ENCODE peak calls at places on chromosome 6, in six cellular contexts. One of them, this sample, is unnamed.

GRCh38 chr6:31075528-31075927 is 36.8 kb downstream of the C6orf15 start:
- DNase-seq in upper lobe of left lung: no peak
- DNase-seq in neural progenitor cell: no peak
- DNase-seq in psoas muscle: no peak
- DNase-seq in PC-9: no peak
- DNase-seq in esophagus squamous epithelium: no peak
- DNase-seq in this sample: no peak

GRCh38 chr6:16802071-16802470 is 40.8 kb upstream of the ATXN1 start:
- DNase-seq in esophagus squamous epithelium: no peak
- DNase-seq in upper lobe of left lung: no peak
- DNase-seq in psoas muscle: no peak
- DNase-seq in neural progenitor cell: no peak
- DNase-seq in PC-9: no peak
- DNase-seq in this sample: no peak

GRCh38 chr6:36340341-36340670 is 3.6 kb upstream of the BNIP5 start:
- DNase-seq in PC-9: no peak
- DNase-seq in psoas muscle: no peak
- DNase-seq in esophagus squamous epithelium: no peak
- DNase-seq in upper lobe of left lung: no peak
- DNase-seq in neural progenitor cell: no peak
- DNase-seq in this sample: no peak

GRCh38 chr6:89368107-89368506 is 15.6 kb upstream of the UBE2J1 start:
- DNase-seq in psoas muscle: peak
- DNase-seq in upper lobe of left lung: no peak
- DNase-seq in neural progenitor cell: peak
- DNase-seq in esophagus squamous epithelium: no peak
- DNase-seq in PC-9: no peak
- DNase-seq in this sample: no peak

GRCh38 chr6:27293436-27294152 is 18.5 kb downstream of the POM121L2 start:
- DNase-seq in neural progenitor cell: peak
- DNase-seq in psoas muscle: no peak
- DNase-seq in esophagus squamous epithelium: no peak
- DNase-seq in upper lobe of left lung: no peak
- DNase-seq in PC-9: peak
- DNase-seq in this sample: no peak

GRCh38 chr6:3874069-3874468 is 24.9 kb downstream of the FAM50B start:
- DNase-seq in upper lobe of left lung: no peak
- DNase-seq in esophagus squamous epithelium: no peak
- DNase-seq in psoas muscle: no peak
- DNase-seq in neural progenitor cell: no peak
- DNase-seq in PC-9: no peak
- DNase-seq in this sample: no peak

GRCh38 chr6:38396209-38396608 is 243.5 kb downstream of the BTBD9 start:
- DNase-seq in upper lobe of left lung: no peak
- DNase-seq in psoas muscle: no peak
- DNase-seq in esophagus squamous epithelium: no peak
- DNase-seq in PC-9: no peak
- DNase-seq in neural progenitor cell: no peak
- DNase-seq in this sample: no peak

GRCh38 chr6:29943053-29943966 is 978 bp downstream of the HLA-A start:
- DNase-seq in PC-9: no peak
- DNase-seq in upper lobe of left lung: peak
- DNase-seq in neural progenitor cell: no peak
- DNase-seq in esophagus squamous epithelium: no peak
- DNase-seq in psoas muscle: no peak
- DNase-seq in this sample: no peak

GRCh38 chr6:150290429-150290828 is 78.4 kb upstream of the IYD start:
- DNase-seq in PC-9: no peak
- DNase-seq in psoas muscle: no peak
- DNase-seq in neural progenitor cell: no peak
- DNase-seq in upper lobe of left lung: no peak
- DNase-seq in esophagus squamous epithelium: no peak
- DNase-seq in this sample: no peak

GRCh38 chr6:154932562-154933027 is 62.5 kb upstream of the TIAM2 start:
- DNase-seq in esophagus squamous epithelium: no peak
- DNase-seq in neural progenitor cell: no peak
- DNase-seq in upper lobe of left lung: no peak
- DNase-seq in psoas muscle: no peak
- DNase-seq in PC-9: peak
- DNase-seq in this sample: no peak

GRCh38 chr6:147467891-147468290 is 40.6 kb upstream of the SAMD5 start:
- DNase-seq in psoas muscle: no peak
- DNase-seq in upper lobe of left lung: no peak
- DNase-seq in PC-9: no peak
- DNase-seq in esophagus squamous epithelium: no peak
- DNase-seq in neural progenitor cell: no peak
- DNase-seq in this sample: no peak

GRCh38 chr6:128918886-128919285 is 35.9 kb downstream of the LAMA2 start:
- DNase-seq in psoas muscle: no peak
- DNase-seq in PC-9: no peak
- DNase-seq in upper lobe of left lung: no peak
- DNase-seq in esophagus squamous epithelium: no peak
- DNase-seq in neural progenitor cell: no peak
- DNase-seq in this sample: no peak

GRCh38 chr6:80269331-80269730 is 162.9 kb downstream of the BCKDHB start:
- DNase-seq in upper lobe of left lung: no peak
- DNase-seq in esophagus squamous epithelium: no peak
- DNase-seq in PC-9: no peak
- DNase-seq in neural progenitor cell: peak
- DNase-seq in psoas muscle: no peak
- DNase-seq in this sample: no peak

GRCh38 chr6:56764081-56764566 is 121.4 kb upstream of the DST start:
- DNase-seq in PC-9: peak
- DNase-seq in esophagus squamous epithelium: no peak
- DNase-seq in neural progenitor cell: peak
- DNase-seq in psoas muscle: no peak
- DNase-seq in upper lobe of left lung: no peak
- DNase-seq in this sample: no peak

GRCh38 chr6:89035252-89036106 is 45.1 kb upstream of the PNRC1 start:
- DNase-seq in psoas muscle: peak
- DNase-seq in esophagus squamous epithelium: peak
- DNase-seq in PC-9: no peak
- DNase-seq in neural progenitor cell: no peak
- DNase-seq in upper lobe of left lung: no peak
- DNase-seq in this sample: peak

GRCh38 chr6:26197736-26198625 is 110.8 kb downstream of the HFE start:
- DNase-seq in upper lobe of left lung: no peak
- DNase-seq in PC-9: peak
- DNase-seq in neural progenitor cell: peak
- DNase-seq in esophagus squamous epithelium: no peak
- DNase-seq in psoas muscle: no peak
- DNase-seq in this sample: no peak

GRCh38 chr6:121748376-121748775 is 312.9 kb downstream of the GJA1 start:
- DNase-seq in upper lobe of left lung: no peak
- DNase-seq in esophagus squamous epithelium: no peak
- DNase-seq in psoas muscle: no peak
- DNase-seq in neural progenitor cell: peak
- DNase-seq in PC-9: no peak
- DNase-seq in this sample: no peak

GRCh38 chr6:137873273-137873762 is 6.3 kb downstream of the TNFAIP3 start:
- DNase-seq in esophagus squamous epithelium: peak
- DNase-seq in upper lobe of left lung: no peak
- DNase-seq in neural progenitor cell: no peak
- DNase-seq in psoas muscle: peak
- DNase-seq in PC-9: peak
- DNase-seq in this sample: no peak

GRCh38 chr6:3396503-3397180 is 60.2 kb downstream of the SLC22A23 start:
- DNase-seq in neural progenitor cell: no peak
- DNase-seq in esophagus squamous epithelium: no peak
- DNase-seq in upper lobe of left lung: no peak
- DNase-seq in psoas muscle: no peak
- DNase-seq in PC-9: no peak
- DNase-seq in this sample: no peak

DNA sequence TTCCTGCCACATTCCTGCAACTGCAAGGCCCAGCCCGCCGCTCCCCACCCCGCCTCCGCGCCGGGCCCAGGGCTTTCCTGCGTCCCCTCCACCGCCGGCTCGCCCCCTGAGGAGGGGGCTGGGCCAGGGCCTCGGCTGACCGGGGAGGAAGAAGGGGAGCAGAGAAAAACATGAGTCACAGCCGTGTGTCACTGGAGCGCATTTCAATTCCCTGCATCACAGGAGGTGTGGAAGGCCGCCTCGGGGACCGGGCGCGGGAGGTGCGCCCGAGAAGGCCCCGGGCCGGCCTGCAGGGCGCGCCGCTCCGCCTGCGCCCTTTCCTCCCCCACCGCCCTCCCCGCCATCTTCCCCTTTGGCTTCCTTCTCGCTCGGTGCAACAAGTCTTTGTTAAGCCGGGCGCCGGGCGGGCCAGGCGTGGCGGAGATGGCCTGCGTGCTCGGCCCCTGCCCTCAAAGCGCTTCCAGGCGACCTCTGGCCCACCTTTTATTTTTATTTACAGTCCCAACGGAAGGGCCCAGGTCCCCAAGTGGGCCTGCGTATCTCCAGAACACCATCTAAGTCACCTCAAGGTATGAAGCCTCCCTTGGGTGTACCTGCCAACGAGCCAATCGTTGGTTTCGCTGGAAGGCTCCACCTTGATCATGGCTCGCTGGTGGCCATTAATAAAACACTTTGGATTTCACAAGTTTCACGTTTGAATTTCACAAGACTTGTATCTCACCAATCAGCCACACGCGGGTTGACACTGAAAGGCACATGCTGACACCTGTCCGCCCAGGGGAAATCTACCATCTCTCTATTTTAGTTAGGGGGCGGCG is 859 bp upstream of the HMGA1 start:
- DNase-seq in psoas muscle: peak
- DNase-seq in PC-9: peak
- DNase-seq in esophagus squamous epithelium: no peak
- DNase-seq in upper lobe of left lung: peak
- DNase-seq in neural progenitor cell: peak
- DNase-seq in this sample: no peak
- H3K27ac ChIP-seq in psoas muscle: peak
- H3K27ac ChIP-seq in PC-9: peak
- H3K27ac ChIP-seq in esophagus squamous epithelium: peak
- H3K27ac ChIP-seq in upper lobe of left lung: peak
- H3K27ac ChIP-seq in neural progenitor cell: peak
- H3K27ac ChIP-seq in this sample: peak

DNA sequence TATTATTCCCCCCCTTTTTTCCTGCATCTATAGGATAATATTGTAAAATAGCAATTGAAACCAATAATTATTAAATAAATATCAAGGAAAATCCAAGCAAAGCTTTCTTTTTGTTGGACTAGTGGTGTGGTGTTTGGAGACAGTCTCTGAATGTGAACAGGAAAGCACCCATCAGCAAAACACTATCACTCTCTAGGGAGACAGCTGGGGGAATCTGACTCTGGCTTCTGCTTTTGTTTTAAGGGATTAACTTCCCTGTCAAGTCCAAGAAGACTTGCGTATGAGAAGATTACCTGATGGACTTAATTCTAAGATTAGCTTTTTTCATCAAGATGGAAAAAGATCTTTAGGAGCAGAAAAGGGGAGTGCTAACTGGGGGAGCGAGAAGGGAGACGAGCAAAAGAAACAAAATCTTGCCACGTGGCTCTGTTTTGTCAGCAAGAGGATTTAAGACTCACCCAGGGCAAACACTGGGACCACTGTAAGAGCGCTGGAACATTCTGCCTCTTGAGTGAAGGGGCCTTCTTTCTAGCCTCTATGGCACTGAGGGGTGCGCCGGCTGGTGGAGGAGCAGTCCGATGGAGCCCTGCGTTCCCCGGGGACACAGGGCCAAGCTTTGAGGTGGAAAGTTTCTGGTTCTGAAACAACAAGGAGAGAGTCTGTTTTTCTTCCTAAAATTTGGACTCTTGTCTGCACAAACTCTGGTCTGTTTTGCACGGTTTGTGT is 570 bp downstream of the TULP4 start:
- DNase-seq in upper lobe of left lung: no peak
- DNase-seq in neural progenitor cell: no peak
- DNase-seq in PC-9: no peak
- DNase-seq in esophagus squamous epithelium: no peak
- DNase-seq in psoas muscle: no peak
- DNase-seq in this sample: no peak
- H3K27ac ChIP-seq in upper lobe of left lung: no peak
- H3K27ac ChIP-seq in neural progenitor cell: no peak
- H3K27ac ChIP-seq in PC-9: no peak
- H3K27ac ChIP-seq in esophagus squamous epithelium: no peak
- H3K27ac ChIP-seq in psoas muscle: no peak
- H3K27ac ChIP-seq in this sample: no peak

GRCh38 chr6:149223934-149224333 is 93.6 kb upstream of the TAB2 start:
- DNase-seq in neural progenitor cell: no peak
- DNase-seq in esophagus squamous epithelium: no peak
- DNase-seq in psoas muscle: no peak
- DNase-seq in upper lobe of left lung: no peak
- DNase-seq in PC-9: no peak
- DNase-seq in this sample: no peak
- H3K27ac ChIP-seq in neural progenitor cell: no peak
- H3K27ac ChIP-seq in esophagus squamous epithelium: no peak
- H3K27ac ChIP-seq in psoas muscle: no peak
- H3K27ac ChIP-seq in upper lobe of left lung: no peak
- H3K27ac ChIP-seq in PC-9: no peak
- H3K27ac ChIP-seq in this sample: no peak

GRCh38 chr6:45419574-45420082 is 41.9 kb upstream of the SUPT3H start:
- DNase-seq in esophagus squamous epithelium: peak
- DNase-seq in psoas muscle: peak
- DNase-seq in neural progenitor cell: peak
- DNase-seq in PC-9: peak
- DNase-seq in upper lobe of left lung: peak
- DNase-seq in this sample: no peak

GRCh38 chr6:45421700-45422540 is 44.2 kb upstream of the SUPT3H start:
- DNase-seq in psoas muscle: peak
- DNase-seq in esophagus squamous epithelium: peak
- DNase-seq in upper lobe of left lung: peak
- DNase-seq in neural progenitor cell: peak
- DNase-seq in PC-9: peak
- DNase-seq in this sample: peak

GRCh38 chr6:45422541-45423110 is 44.9 kb upstream of the SUPT3H start:
- DNase-seq in esophagus squamous epithelium: no peak
- DNase-seq in neural progenitor cell: peak
- DNase-seq in upper lobe of left lung: peak
- DNase-seq in psoas muscle: peak
- DNase-seq in PC-9: no peak
- DNase-seq in this sample: no peak

GRCh38 chr6:45420909-45421699 is 43.4 kb upstream of the SUPT3H start:
- DNase-seq in PC-9: no peak
- DNase-seq in psoas muscle: no peak
- DNase-seq in esophagus squamous epithelium: no peak
- DNase-seq in neural progenitor cell: no peak
- DNase-seq in upper lobe of left lung: no peak
- DNase-seq in this sample: no peak

DNA sequence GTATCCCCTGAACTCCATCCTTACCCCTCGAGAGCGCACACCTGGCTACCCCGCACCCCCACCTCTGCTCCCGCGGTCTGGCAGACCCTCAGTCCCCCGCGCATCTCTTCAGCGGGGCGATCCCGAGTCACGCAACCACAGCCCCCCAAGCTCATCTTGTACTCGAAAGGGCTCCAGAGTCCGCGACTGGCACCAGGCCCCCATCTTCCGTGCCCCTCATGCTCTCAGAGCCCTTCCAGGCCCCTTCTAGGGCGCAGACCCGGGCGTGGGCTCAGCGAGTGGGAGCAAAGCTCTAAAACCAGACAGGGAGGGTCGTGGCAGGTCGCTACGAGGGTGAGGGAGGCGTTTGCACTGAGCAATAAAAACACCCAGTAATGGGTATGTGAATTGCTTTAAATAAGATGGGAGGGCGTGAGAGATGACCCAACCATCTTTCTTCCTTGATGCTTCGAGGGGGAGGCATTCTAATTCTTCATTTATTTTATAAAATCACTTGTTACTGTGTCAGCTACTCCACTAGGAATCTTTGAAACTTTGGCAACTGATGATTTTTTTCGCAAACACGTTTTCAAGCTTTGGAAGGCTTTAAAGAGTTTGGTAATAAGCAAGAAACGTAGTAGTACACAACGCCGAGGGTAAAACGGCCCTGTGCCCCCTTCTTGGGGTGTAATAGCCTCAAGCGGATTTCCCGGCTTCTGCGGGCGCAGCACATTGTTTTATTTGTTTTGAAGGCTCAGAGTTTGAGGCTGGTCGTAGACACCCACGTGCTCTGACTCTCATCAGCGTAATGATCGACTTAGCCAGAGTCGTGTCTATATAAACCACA is 42.6 kb upstream of the SUPT3H start:
- DNase-seq in PC-9: no peak
- DNase-seq in upper lobe of left lung: peak
- DNase-seq in psoas muscle: no peak
- DNase-seq in neural progenitor cell: peak
- DNase-seq in esophagus squamous epithelium: no peak
- DNase-seq in this sample: no peak
- H3K27ac ChIP-seq in PC-9: peak
- H3K27ac ChIP-seq in upper lobe of left lung: peak
- H3K27ac ChIP-seq in psoas muscle: no peak
- H3K27ac ChIP-seq in neural progenitor cell: no peak
- H3K27ac ChIP-seq in esophagus squamous epithelium: no peak
- H3K27ac ChIP-seq in this sample: no peak